ENCODE peak calls at places on chromosomes 6 and 20, in ten cellular contexts. One of them, this sample, is unnamed.

GRCh38 chr6:96562886-96563285 is at the start of gene FHL5:
- DNase-seq in tibial nerve: no peak
- DNase-seq in AG04450: no peak
- DNase-seq in brain microvascular endothelial cell: no peak
- DNase-seq in hepatocyte: no peak
- DNase-seq in PC-9: no peak
- DNase-seq in lower lobe of right lung: no peak
- DNase-seq in right cardiac atrium: no peak
- DNase-seq in adrenal gland: no peak
- DNase-seq in left ventricle myocardium inferior: no peak
- DNase-seq in this sample: no peak

GRCh38 chr6:135871878-135872277 is 20.4 kb downstream of the PDE7B start:
- DNase-seq in tibial nerve: no peak
- DNase-seq in AG04450: no peak
- DNase-seq in brain microvascular endothelial cell: peak; percentile 38
- DNase-seq in hepatocyte: no peak
- DNase-seq in PC-9: no peak
- DNase-seq in lower lobe of right lung: no peak
- DNase-seq in right cardiac atrium: no peak
- DNase-seq in adrenal gland: no peak
- DNase-seq in left ventricle myocardium inferior: no peak
- DNase-seq in this sample: no peak

GRCh38 chr6:41698350-41698781 is 37.0 kb downstream of the TFEB start:
- DNase-seq in tibial nerve: no peak
- DNase-seq in AG04450: peak; percentile 89
- DNase-seq in brain microvascular endothelial cell: peak; percentile 96
- DNase-seq in hepatocyte: no peak
- DNase-seq in PC-9: peak; percentile 59
- DNase-seq in lower lobe of right lung: no peak
- DNase-seq in right cardiac atrium: no peak
- DNase-seq in adrenal gland: no peak
- DNase-seq in left ventricle myocardium inferior: no peak
- DNase-seq in this sample: no peak

GRCh38 chr20:20360464-20360863 is 7.4 kb upstream of the INSM1 start:
- DNase-seq in tibial nerve: no peak
- DNase-seq in AG04450: peak; percentile 43
- DNase-seq in brain microvascular endothelial cell: peak; percentile 60
- DNase-seq in hepatocyte: peak; percentile 82
- DNase-seq in PC-9: no peak
- DNase-seq in lower lobe of right lung: no peak
- DNase-seq in right cardiac atrium: peak; percentile 50
- DNase-seq in adrenal gland: peak; percentile 49
- DNase-seq in left ventricle myocardium inferior: no peak
- DNase-seq in this sample: no peak

GRCh38 chr6:13538084-13538483 is 36.3 kb upstream of the SIRT5 start:
- DNase-seq in tibial nerve: no peak
- DNase-seq in AG04450: peak; percentile 30
- DNase-seq in brain microvascular endothelial cell: peak; percentile 31
- DNase-seq in hepatocyte: peak; percentile 59
- DNase-seq in PC-9: peak; percentile 46
- DNase-seq in lower lobe of right lung: no peak
- DNase-seq in right cardiac atrium: no peak
- DNase-seq in adrenal gland: no peak
- DNase-seq in left ventricle myocardium inferior: no peak
- DNase-seq in this sample: no peak

GRCh38 chr6:70841115-70841514 is 115.7 kb downstream of the B3GAT2 start:
- DNase-seq in tibial nerve: no peak
- DNase-seq in AG04450: no peak
- DNase-seq in brain microvascular endothelial cell: no peak
- DNase-seq in hepatocyte: no peak
- DNase-seq in PC-9: no peak
- DNase-seq in lower lobe of right lung: no peak
- DNase-seq in right cardiac atrium: no peak
- DNase-seq in adrenal gland: no peak
- DNase-seq in left ventricle myocardium inferior: no peak
- DNase-seq in this sample: no peak

GRCh38 chr6:74066168-74066871 is 370.3 kb downstream of the CD109 start:
- DNase-seq in tibial nerve: no peak
- DNase-seq in AG04450: no peak
- DNase-seq in brain microvascular endothelial cell: peak; percentile 92
- DNase-seq in hepatocyte: no peak
- DNase-seq in PC-9: no peak
- DNase-seq in lower lobe of right lung: no peak
- DNase-seq in right cardiac atrium: peak; percentile 16
- DNase-seq in adrenal gland: no peak
- DNase-seq in left ventricle myocardium inferior: no peak
- DNase-seq in this sample: no peak

GRCh38 chr6:8084586-8084985 is 17.8 kb downstream of the EEF1E1 start:
- DNase-seq in tibial nerve: no peak
- DNase-seq in AG04450: no peak
- DNase-seq in brain microvascular endothelial cell: no peak
- DNase-seq in hepatocyte: no peak
- DNase-seq in PC-9: no peak
- DNase-seq in lower lobe of right lung: no peak
- DNase-seq in right cardiac atrium: no peak
- DNase-seq in adrenal gland: no peak
- DNase-seq in left ventricle myocardium inferior: no peak
- DNase-seq in this sample: no peak

GRCh38 chr6:7909323-7910276 is 988 bp downstream of the TXNDC5 start:
- DNase-seq in tibial nerve: no peak
- DNase-seq in AG04450: no peak
- DNase-seq in brain microvascular endothelial cell: peak; percentile 5
- DNase-seq in hepatocyte: peak; percentile 79
- DNase-seq in PC-9: no peak
- DNase-seq in lower lobe of right lung: peak; percentile 71
- DNase-seq in right cardiac atrium: peak; percentile 88
- DNase-seq in adrenal gland: peak; percentile 69
- DNase-seq in left ventricle myocardium inferior: peak; percentile 67
- DNase-seq in this sample: no peak

GRCh38 chr20:35601021-35601973 is 14.3 kb upstream of the SPAG4 start:
- DNase-seq in tibial nerve: no peak
- DNase-seq in AG04450: peak; percentile 18
- DNase-seq in brain microvascular endothelial cell: peak; percentile 51
- DNase-seq in hepatocyte: peak; percentile 88
- DNase-seq in PC-9: no peak
- DNase-seq in lower lobe of right lung: peak; percentile 87
- DNase-seq in right cardiac atrium: peak; percentile 89
- DNase-seq in adrenal gland: peak; percentile 82
- DNase-seq in left ventricle myocardium inferior: peak; percentile 74
- DNase-seq in this sample: peak; percentile 85

GRCh38 chr6:18155273-18155863 is at the start of gene KDM1B:
- DNase-seq in tibial nerve: peak; percentile 95
- DNase-seq in AG04450: peak; percentile 97
- DNase-seq in brain microvascular endothelial cell: peak; percentile 96
- DNase-seq in hepatocyte: peak; percentile 99
- DNase-seq in PC-9: peak; percentile 88
- DNase-seq in lower lobe of right lung: peak; percentile 99
- DNase-seq in right cardiac atrium: peak; percentile 99
- DNase-seq in adrenal gland: no peak
- DNase-seq in left ventricle myocardium inferior: peak; percentile 98
- DNase-seq in this sample: peak; percentile 99

GRCh38 chr6:120363429-120363828 is 970.9 kb downstream of the TBC1D32 start:
- DNase-seq in tibial nerve: no peak
- DNase-seq in AG04450: no peak
- DNase-seq in brain microvascular endothelial cell: no peak
- DNase-seq in hepatocyte: no peak
- DNase-seq in PC-9: no peak
- DNase-seq in lower lobe of right lung: no peak
- DNase-seq in right cardiac atrium: no peak
- DNase-seq in adrenal gland: no peak
- DNase-seq in left ventricle myocardium inferior: no peak
- DNase-seq in this sample: no peak

GRCh38 chr6:14754636-14755513 is 491.0 kb upstream of the JARID2 start:
- DNase-seq in tibial nerve: no peak
- DNase-seq in AG04450: no peak
- DNase-seq in brain microvascular endothelial cell: no peak
- DNase-seq in hepatocyte: no peak
- DNase-seq in PC-9: no peak
- DNase-seq in lower lobe of right lung: no peak
- DNase-seq in right cardiac atrium: no peak
- DNase-seq in adrenal gland: no peak
- DNase-seq in left ventricle myocardium inferior: no peak
- DNase-seq in this sample: no peak

GRCh38 chr20:22770240-22770800 is 185.9 kb upstream of the FOXA2 start:
- DNase-seq in tibial nerve: no peak
- DNase-seq in AG04450: no peak
- DNase-seq in brain microvascular endothelial cell: no peak
- DNase-seq in hepatocyte: no peak
- DNase-seq in PC-9: no peak
- DNase-seq in lower lobe of right lung: no peak
- DNase-seq in right cardiac atrium: no peak
- DNase-seq in adrenal gland: no peak
- DNase-seq in left ventricle myocardium inferior: no peak
- DNase-seq in this sample: no peak

GRCh38 chr6:5279891-5280338 is 18.6 kb downstream of the FARS2 start:
- DNase-seq in tibial nerve: no peak
- DNase-seq in AG04450: no peak
- DNase-seq in brain microvascular endothelial cell: no peak
- DNase-seq in hepatocyte: no peak
- DNase-seq in PC-9: no peak
- DNase-seq in lower lobe of right lung: no peak
- DNase-seq in right cardiac atrium: no peak
- DNase-seq in adrenal gland: no peak
- DNase-seq in left ventricle myocardium inferior: no peak
- DNase-seq in this sample: no peak

GRCh38 chr6:32113386-32114352 is 4.5 kb upstream of the TNXB start:
- DNase-seq in tibial nerve: peak; percentile 82
- DNase-seq in AG04450: peak; percentile 81
- DNase-seq in brain microvascular endothelial cell: peak; percentile 91
- DNase-seq in hepatocyte: peak; percentile 82
- DNase-seq in PC-9: peak; percentile 64
- DNase-seq in lower lobe of right lung: peak; percentile 79
- DNase-seq in right cardiac atrium: peak; percentile 96
- DNase-seq in adrenal gland: peak; percentile 95
- DNase-seq in left ventricle myocardium inferior: peak; percentile 86
- DNase-seq in this sample: peak; percentile 96

GRCh38 chr6:79574636-79575035 is 37.4 kb upstream of the LCA5 start:
- DNase-seq in tibial nerve: no peak
- DNase-seq in AG04450: peak; percentile 33
- DNase-seq in brain microvascular endothelial cell: peak; percentile 86
- DNase-seq in hepatocyte: peak; percentile 19
- DNase-seq in PC-9: peak; percentile 53
- DNase-seq in lower lobe of right lung: no peak
- DNase-seq in right cardiac atrium: no peak
- DNase-seq in adrenal gland: no peak
- DNase-seq in left ventricle myocardium inferior: no peak
- DNase-seq in this sample: no peak

GRCh38 chr6:165630544-165630953 is 32.5 kb downstream of the PDE10A start:
- DNase-seq in tibial nerve: no peak
- DNase-seq in AG04450: no peak
- DNase-seq in brain microvascular endothelial cell: no peak
- DNase-seq in hepatocyte: no peak
- DNase-seq in PC-9: no peak
- DNase-seq in lower lobe of right lung: no peak
- DNase-seq in right cardiac atrium: no peak
- DNase-seq in adrenal gland: no peak
- DNase-seq in left ventricle myocardium inferior: no peak
- DNase-seq in this sample: no peak

DNA sequence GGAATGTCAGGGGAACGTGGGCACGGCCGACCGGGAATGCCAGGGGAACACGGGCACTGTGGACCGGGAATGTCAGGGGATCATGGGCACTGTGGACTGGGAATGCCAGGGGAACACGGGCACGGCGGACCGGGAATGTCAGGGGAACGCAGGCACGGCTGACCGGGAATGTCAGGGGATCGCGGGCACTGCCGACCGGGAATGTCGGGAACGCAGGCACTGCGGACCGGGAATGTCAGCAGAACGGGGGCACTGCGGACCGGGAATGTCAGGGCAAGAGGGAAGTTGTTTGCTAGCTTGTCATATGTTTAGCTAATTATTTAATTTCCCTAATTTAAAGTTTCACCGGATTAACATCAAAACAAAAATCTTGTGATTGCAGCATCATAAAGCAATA is 37.4 kb upstream of the BHLHE23 start:
- DNase-seq in tibial nerve: no peak
- DNase-seq in AG04450: no peak
- DNase-seq in brain microvascular endothelial cell: no peak
- DNase-seq in hepatocyte: no peak
- DNase-seq in PC-9: no peak
- DNase-seq in lower lobe of right lung: peak; percentile 20
- DNase-seq in right cardiac atrium: no peak
- DNase-seq in adrenal gland: no peak
- DNase-seq in left ventricle myocardium inferior: no peak
- DNase-seq in this sample: no peak
- H3K27me3 ChIP-seq in tibial nerve: no peaks in the 10 kb centered on the region
- H3K27me3 ChIP-seq in AG04450: peaks cover 4% of the 10 kb centered on the region
- H3K27me3 ChIP-seq in brain microvascular endothelial cell: peaks cover 12% of the 10 kb centered on the region
- H3K27me3 ChIP-seq in hepatocyte: peaks cover 20% of the 10 kb centered on the region
- H3K27me3 ChIP-seq in PC-9: peaks cover 98% of the 10 kb centered on the region
- H3K27me3 ChIP-seq in lower lobe of right lung: peaks cover 24% of the 10 kb centered on the region
- H3K27me3 ChIP-seq in right cardiac atrium: no peaks in the 10 kb centered on the region
- H3K27me3 ChIP-seq in adrenal gland: peaks cover 42% of the 10 kb centered on the region
- H3K27me3 ChIP-seq in left ventricle myocardium inferior: peaks cover 93% of the 10 kb centered on the region
- H3K27me3 ChIP-seq in this sample: peaks cover 50% of the 10 kb centered on the region

GRCh38 chr6:52545844-52546119 is 31.1 kb downstream of the TRAM2 start:
- DNase-seq in tibial nerve: no peak
- DNase-seq in AG04450: no peak
- DNase-seq in brain microvascular endothelial cell: no peak
- DNase-seq in hepatocyte: no peak
- DNase-seq in PC-9: no peak
- DNase-seq in lower lobe of right lung: no peak
- DNase-seq in right cardiac atrium: no peak
- DNase-seq in adrenal gland: no peak
- DNase-seq in left ventricle myocardium inferior: no peak
- DNase-seq in this sample: no peak
- H3K27ac ChIP-seq in tibial nerve: no peak overlapping the region
- H3K27ac ChIP-seq in AG04450: peak overlapping the region; percentile 81
- H3K27ac ChIP-seq in brain microvascular endothelial cell: peak overlapping the region; percentile 84
- H3K27ac ChIP-seq in hepatocyte: no peak overlapping the region
- H3K27ac ChIP-seq in PC-9: no peak overlapping the region
- H3K27ac ChIP-seq in lower lobe of right lung: peak overlapping the region; percentile 33
- H3K27ac ChIP-seq in right cardiac atrium: no peak overlapping the region
- H3K27ac ChIP-seq in adrenal gland: no peak overlapping the region
- H3K27ac ChIP-seq in left ventricle myocardium inferior: no peak overlapping the region
- H3K27ac ChIP-seq in this sample: peak overlapping the region; percentile 86

GRCh38 chr6:57033228-57033627 is 13.3 kb upstream of the KIAA1586 start:
- DNase-seq in tibial nerve: no peak
- DNase-seq in AG04450: no peak
- DNase-seq in brain microvascular endothelial cell: no peak
- DNase-seq in hepatocyte: no peak
- DNase-seq in PC-9: no peak
- DNase-seq in lower lobe of right lung: no peak
- DNase-seq in right cardiac atrium: no peak
- DNase-seq in adrenal gland: no peak
- DNase-seq in left ventricle myocardium inferior: no peak
- DNase-seq in this sample: no peak
- H3K4me3 ChIP-seq in tibial nerve: no peak overlapping the region
- H3K4me3 ChIP-seq in AG04450: no peak overlapping the region
- H3K4me3 ChIP-seq in brain microvascular endothelial cell: no peak overlapping the region
- H3K4me3 ChIP-seq in hepatocyte: no peak overlapping the region
- H3K4me3 ChIP-seq in PC-9: no peak overlapping the region
- H3K4me3 ChIP-seq in lower lobe of right lung: no peak overlapping the region
- H3K4me3 ChIP-seq in right cardiac atrium: no peak overlapping the region
- H3K4me3 ChIP-seq in adrenal gland: no peak overlapping the region
- H3K4me3 ChIP-seq in left ventricle myocardium inferior: no peak overlapping the region
- H3K4me3 ChIP-seq in this sample: no peak overlapping the region

DNA sequence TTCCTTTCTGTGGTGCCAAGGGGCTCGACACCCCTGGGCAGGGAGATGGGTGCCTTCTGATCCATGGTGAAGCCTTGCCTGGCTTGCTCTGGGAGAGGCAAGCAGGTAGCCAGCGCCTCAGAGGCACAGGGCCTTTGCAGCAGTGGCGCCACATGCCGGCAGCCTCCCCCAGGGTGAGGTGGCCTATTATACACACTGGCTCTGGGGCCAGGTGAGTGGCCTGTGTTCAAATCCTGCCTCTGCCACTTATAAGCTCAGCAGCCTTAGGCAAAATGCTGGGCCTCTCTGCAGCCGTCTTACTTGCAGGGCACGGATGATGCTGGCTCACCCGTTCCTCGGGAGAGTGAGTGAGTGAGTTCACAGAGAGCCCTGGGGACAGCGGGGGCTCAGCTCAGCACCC is 176.9 kb downstream of the TFAP2C start:
- DNase-seq in tibial nerve: no peak
- DNase-seq in AG04450: no peak
- DNase-seq in brain microvascular endothelial cell: no peak
- DNase-seq in hepatocyte: no peak
- DNase-seq in PC-9: no peak
- DNase-seq in lower lobe of right lung: no peak
- DNase-seq in right cardiac atrium: no peak
- DNase-seq in adrenal gland: no peak
- DNase-seq in left ventricle myocardium inferior: no peak
- DNase-seq in this sample: no peak
- H3K27me3 ChIP-seq in tibial nerve: no peaks in the 10 kb centered on the region
- H3K27me3 ChIP-seq in AG04450: peaks cover 11% of the 10 kb centered on the region
- H3K27me3 ChIP-seq in brain microvascular endothelial cell: no peaks in the 10 kb centered on the region
- H3K27me3 ChIP-seq in hepatocyte: no peaks in the 10 kb centered on the region
- H3K27me3 ChIP-seq in PC-9: no peaks in the 10 kb centered on the region
- H3K27me3 ChIP-seq in lower lobe of right lung: peaks cover 39% of the 10 kb centered on the region
- H3K27me3 ChIP-seq in right cardiac atrium: no peaks in the 10 kb centered on the region
- H3K27me3 ChIP-seq in adrenal gland: peaks cover 9% of the 10 kb centered on the region
- H3K27me3 ChIP-seq in left ventricle myocardium inferior: peaks cover 98% of the 10 kb centered on the region
- H3K27me3 ChIP-seq in this sample: no peaks in the 10 kb centered on the region